ENCODE peak calls at places on chromosomes 1 and 21, in six cellular contexts. One of them, this sample, is unnamed.

GRCh38 chr1:30403061-30403645 is 320.2 kb downstream of the MATN1 start:
- DNase-seq in transverse colon: no peak
- DNase-seq in NT2/D1: no peak
- DNase-seq in RWPE2: peak; percentile 31
- DNase-seq in CD8-positive, alpha-beta memory T cell: no peak
- DNase-seq in tibial nerve: no peak
- DNase-seq in this sample: no peak

GRCh38 chr1:93275634-93276295 is 69.9 kb upstream of the DR1 start:
- DNase-seq in NT2/D1: no peak
- DNase-seq in CD8-positive, alpha-beta memory T cell: no peak
- DNase-seq in tibial nerve: no peak
- DNase-seq in transverse colon: no peak
- DNase-seq in RWPE2: no peak
- DNase-seq in this sample: no peak

GRCh38 chr1:224448428-224449017 is 13.9 kb upstream of the WDR26 start:
- DNase-seq in tibial nerve: no peak
- DNase-seq in RWPE2: no peak
- DNase-seq in transverse colon: no peak
- DNase-seq in CD8-positive, alpha-beta memory T cell: no peak
- DNase-seq in NT2/D1: no peak
- DNase-seq in this sample: no peak

GRCh38 chr1:68799096-68799495 is 302.2 kb upstream of the DEPDC1 start:
- DNase-seq in tibial nerve: no peak
- DNase-seq in transverse colon: no peak
- DNase-seq in CD8-positive, alpha-beta memory T cell: no peak
- DNase-seq in RWPE2: no peak
- DNase-seq in NT2/D1: no peak
- DNase-seq in this sample: no peak

GRCh38 chr1:164604541-164604940 is 45.6 kb downstream of the PBX1 start:
- DNase-seq in tibial nerve: no peak
- DNase-seq in RWPE2: no peak
- DNase-seq in transverse colon: no peak
- DNase-seq in CD8-positive, alpha-beta memory T cell: no peak
- DNase-seq in NT2/D1: no peak
- DNase-seq in this sample: no peak

GRCh38 chr1:246497331-246497915 is 9.7 kb downstream of the SMYD3 start:
- DNase-seq in tibial nerve: no peak
- DNase-seq in transverse colon: no peak
- DNase-seq in NT2/D1: peak; percentile 55
- DNase-seq in CD8-positive, alpha-beta memory T cell: peak; percentile 64
- DNase-seq in RWPE2: no peak
- DNase-seq in this sample: peak; percentile 55

GRCh38 chr21:33067457-33067856 is 2.5 kb upstream of the OLIG1 start:
- DNase-seq in RWPE2: no peak
- DNase-seq in NT2/D1: no peak
- DNase-seq in transverse colon: no peak
- DNase-seq in CD8-positive, alpha-beta memory T cell: no peak
- DNase-seq in tibial nerve: no peak
- DNase-seq in this sample: no peak

GRCh38 chr1:10510520-10511493 is 36.1 kb downstream of the PEX14 start:
- DNase-seq in NT2/D1: no peak
- DNase-seq in tibial nerve: no peak
- DNase-seq in RWPE2: peak; percentile 70
- DNase-seq in CD8-positive, alpha-beta memory T cell: peak; percentile 76
- DNase-seq in transverse colon: peak; percentile 44
- DNase-seq in this sample: no peak

GRCh38 chr1:26412180-26412840 is 1.7 kb downstream of the LIN28A start:
- DNase-seq in NT2/D1: peak; percentile 99
- DNase-seq in transverse colon: no peak
- DNase-seq in RWPE2: no peak
- DNase-seq in CD8-positive, alpha-beta memory T cell: no peak
- DNase-seq in tibial nerve: no peak
- DNase-seq in this sample: peak; percentile 75

GRCh38 chr1:26409191-26409751 is 1.3 kb upstream of the LIN28A start:
- DNase-seq in NT2/D1: peak; percentile 23
- DNase-seq in transverse colon: no peak
- DNase-seq in tibial nerve: no peak
- DNase-seq in CD8-positive, alpha-beta memory T cell: no peak
- DNase-seq in RWPE2: no peak
- DNase-seq in this sample: peak; percentile 57

GRCh38 chr1:26413031-26413430 is 2.4 kb downstream of the LIN28A start:
- DNase-seq in RWPE2: no peak
- DNase-seq in NT2/D1: no peak
- DNase-seq in transverse colon: no peak
- DNase-seq in tibial nerve: no peak
- DNase-seq in CD8-positive, alpha-beta memory T cell: no peak
- DNase-seq in this sample: no peak

GRCh38 chr1:26411624-26412074 is 1.0 kb downstream of the LIN28A start:
- DNase-seq in CD8-positive, alpha-beta memory T cell: no peak
- DNase-seq in NT2/D1: peak; percentile 54
- DNase-seq in transverse colon: no peak
- DNase-seq in RWPE2: no peak
- DNase-seq in tibial nerve: no peak
- DNase-seq in this sample: peak; percentile 62

DNA sequence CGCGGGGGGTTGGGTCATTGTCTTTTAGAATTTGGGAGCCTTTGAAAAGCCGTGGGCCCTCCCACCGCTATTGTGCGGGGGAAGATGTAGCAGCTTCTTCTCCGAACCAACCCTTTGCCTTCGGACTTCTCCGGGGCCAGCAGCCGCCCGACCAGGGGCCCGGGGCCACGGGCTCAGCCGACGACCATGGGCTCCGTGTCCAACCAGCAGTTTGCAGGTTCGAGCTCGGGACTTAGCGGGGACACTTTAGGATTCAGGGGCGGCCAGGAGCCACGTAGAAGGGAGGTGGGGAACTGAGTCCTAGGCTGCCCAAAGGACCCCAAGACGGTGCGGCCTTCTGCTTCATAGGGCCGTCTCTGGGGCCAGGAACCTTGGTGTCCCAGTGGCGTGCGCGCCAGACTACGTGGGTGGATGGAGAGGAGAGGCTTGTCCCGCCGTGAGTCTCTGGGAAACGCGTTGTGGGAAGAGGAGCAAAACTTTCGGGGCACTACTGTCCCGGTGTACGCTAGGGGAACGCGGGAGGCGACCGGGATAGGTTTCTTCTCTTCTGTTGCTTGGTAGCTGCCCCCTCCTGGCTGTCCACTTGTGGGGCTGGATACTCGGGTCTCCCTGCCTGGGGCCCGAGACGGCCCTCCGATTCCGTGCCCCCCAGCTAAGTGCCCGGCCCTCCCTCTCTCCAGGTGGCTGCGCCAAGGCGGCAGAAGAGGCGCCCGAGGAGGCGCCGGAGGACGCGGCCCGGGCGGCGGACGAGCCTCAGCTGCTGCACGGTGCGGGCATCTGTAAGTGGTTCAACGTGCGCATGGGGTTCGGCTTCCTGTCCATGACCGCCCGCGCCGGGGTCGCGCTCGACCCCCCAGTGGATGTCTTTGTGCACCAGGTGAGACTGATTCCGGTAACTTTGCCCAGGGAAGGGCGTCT is at the start of gene LIN28A:
- DNase-seq in transverse colon: no peak
- DNase-seq in CD8-positive, alpha-beta memory T cell: no peak
- DNase-seq in RWPE2: no peak
- DNase-seq in NT2/D1: peak; percentile 20
- DNase-seq in tibial nerve: no peak
- DNase-seq in this sample: peak; percentile 51
- H3K27me3 ChIP-seq in transverse colon: peaks cover 69% of the 10 kb centered on the region
- H3K27me3 ChIP-seq in CD8-positive, alpha-beta memory T cell: peaks cover 55% of the 10 kb centered on the region
- H3K27me3 ChIP-seq in RWPE2: peaks cover 59% of the 10 kb centered on the region
- H3K27me3 ChIP-seq in NT2/D1: peaks cover 11% of the 10 kb centered on the region
- H3K27me3 ChIP-seq in tibial nerve: peaks cover 74% of the 10 kb centered on the region
- H3K27me3 ChIP-seq in this sample: no peaks in the 10 kb centered on the region

GRCh38 chr1:150192012-150192411 is 42.3 kb downstream of the PLEKHO1 start:
- DNase-seq in NT2/D1: no peak
- DNase-seq in RWPE2: no peak
- DNase-seq in CD8-positive, alpha-beta memory T cell: no peak
- DNase-seq in tibial nerve: no peak
- DNase-seq in transverse colon: no peak
- DNase-seq in this sample: no peak

GRCh38 chr1:150182233-150182632 is 32.5 kb downstream of the PLEKHO1 start:
- DNase-seq in NT2/D1: no peak
- DNase-seq in tibial nerve: no peak
- DNase-seq in transverse colon: no peak
- DNase-seq in RWPE2: no peak
- DNase-seq in CD8-positive, alpha-beta memory T cell: no peak
- DNase-seq in this sample: no peak

GRCh38 chr1:150185481-150185880 is 35.8 kb downstream of the PLEKHO1 start:
- DNase-seq in tibial nerve: no peak
- DNase-seq in NT2/D1: no peak
- DNase-seq in RWPE2: no peak
- DNase-seq in transverse colon: no peak
- DNase-seq in CD8-positive, alpha-beta memory T cell: no peak
- DNase-seq in this sample: no peak

GRCh38 chr1:150187560-150187931 is 37.8 kb downstream of the PLEKHO1 start:
- DNase-seq in RWPE2: no peak
- DNase-seq in CD8-positive, alpha-beta memory T cell: no peak
- DNase-seq in NT2/D1: no peak
- DNase-seq in transverse colon: no peak
- DNase-seq in tibial nerve: no peak
- DNase-seq in this sample: no peak

DNA sequence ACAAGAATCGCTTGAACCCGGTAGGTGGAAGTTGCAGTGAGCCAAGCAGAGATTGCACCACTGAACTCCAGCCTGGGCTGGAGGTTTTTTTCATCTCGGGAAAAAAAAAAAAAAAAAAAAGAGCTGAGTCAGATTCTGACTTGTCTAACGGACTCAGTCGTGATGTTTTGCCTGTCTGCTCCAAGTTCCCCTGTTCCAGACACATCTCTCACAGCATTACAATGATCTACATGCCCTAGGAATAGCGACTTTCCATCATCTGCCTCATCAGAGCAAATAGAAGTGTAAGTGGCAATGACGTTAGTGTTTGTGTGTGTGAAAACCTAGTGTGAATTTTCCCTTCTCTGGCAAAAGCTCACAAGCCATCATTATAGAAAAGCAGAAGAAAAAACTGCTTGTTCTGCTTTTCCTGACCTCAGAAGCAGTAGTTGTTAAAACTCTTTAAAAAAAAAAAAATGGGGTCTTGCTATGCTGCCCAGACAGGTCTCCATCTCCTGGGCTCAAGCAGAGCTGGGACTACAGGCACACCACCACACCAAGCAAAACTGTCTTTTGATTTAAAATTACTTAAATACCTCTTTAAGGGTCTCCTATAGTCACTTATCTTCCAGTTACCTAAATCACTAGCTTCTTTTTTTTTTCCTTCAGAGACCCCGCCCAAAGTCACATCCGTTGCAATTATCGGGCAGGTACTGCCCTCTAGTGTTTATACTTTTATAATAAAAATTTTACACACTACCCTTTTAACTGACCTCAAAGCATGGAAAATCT is 37.3 kb downstream of the PLEKHO1 start:
- DNase-seq in RWPE2: no peak
- DNase-seq in NT2/D1: peak; percentile 63
- DNase-seq in tibial nerve: no peak
- DNase-seq in transverse colon: no peak
- DNase-seq in CD8-positive, alpha-beta memory T cell: peak; percentile 45
- DNase-seq in this sample: peak; percentile 61
- H3K4me3 ChIP-seq in RWPE2: no peak overlapping the region
- H3K4me3 ChIP-seq in NT2/D1: no peak overlapping the region
- H3K4me3 ChIP-seq in tibial nerve: no peak overlapping the region
- H3K4me3 ChIP-seq in transverse colon: no peak overlapping the region
- H3K4me3 ChIP-seq in CD8-positive, alpha-beta memory T cell: no peak overlapping the region
- H3K4me3 ChIP-seq in this sample: no peak overlapping the region

GRCh38 chr1:2355408-2356261 is 35.7 kb downstream of the MORN1 start:
- DNase-seq in CD8-positive, alpha-beta memory T cell: no peak
- DNase-seq in NT2/D1: no peak
- DNase-seq in transverse colon: no peak
- DNase-seq in tibial nerve: no peak
- DNase-seq in RWPE2: peak; percentile 66
- DNase-seq in this sample: no peak

GRCh38 chr1:2358651-2359640 is 32.4 kb downstream of the MORN1 start:
- DNase-seq in NT2/D1: no peak
- DNase-seq in transverse colon: no peak
- DNase-seq in tibial nerve: no peak
- DNase-seq in RWPE2: peak; percentile 46
- DNase-seq in CD8-positive, alpha-beta memory T cell: no peak
- DNase-seq in this sample: no peak

GRCh38 chr1:2356401-2356800 is 35.0 kb downstream of the MORN1 start:
- DNase-seq in RWPE2: peak; percentile 52
- DNase-seq in NT2/D1: no peak
- DNase-seq in tibial nerve: no peak
- DNase-seq in transverse colon: no peak
- DNase-seq in CD8-positive, alpha-beta memory T cell: no peak
- DNase-seq in this sample: no peak

GRCh38 chr1:2358072-2358471 is 33.3 kb downstream of the MORN1 start:
- DNase-seq in transverse colon: no peak
- DNase-seq in CD8-positive, alpha-beta memory T cell: no peak
- DNase-seq in tibial nerve: no peak
- DNase-seq in NT2/D1: no peak
- DNase-seq in RWPE2: peak; percentile 54
- DNase-seq in this sample: no peak

GRCh38 chr1:2356911-2357845 is 34.2 kb downstream of the MORN1 start:
- DNase-seq in tibial nerve: no peak
- DNase-seq in CD8-positive, alpha-beta memory T cell: no peak
- DNase-seq in NT2/D1: no peak
- DNase-seq in RWPE2: peak; percentile 58
- DNase-seq in transverse colon: no peak
- DNase-seq in this sample: no peak
- H3K27me3 ChIP-seq in tibial nerve: no peaks in the 10 kb centered on the region
- H3K27me3 ChIP-seq in CD8-positive, alpha-beta memory T cell: no peaks in the 10 kb centered on the region
- H3K27me3 ChIP-seq in NT2/D1: no peaks in the 10 kb centered on the region
- H3K27me3 ChIP-seq in RWPE2: no peaks in the 10 kb centered on the region
- H3K27me3 ChIP-seq in transverse colon: no peaks in the 10 kb centered on the region
- H3K27me3 ChIP-seq in this sample: no peaks in the 10 kb centered on the region

GRCh38 chr1:1122078-1122811 is 6.4 kb upstream of the C1orf159 start:
- DNase-seq in RWPE2: peak; percentile 75
- DNase-seq in transverse colon: peak; percentile 90
- DNase-seq in tibial nerve: peak; percentile 62
- DNase-seq in NT2/D1: peak; percentile 20
- DNase-seq in CD8-positive, alpha-beta memory T cell: peak; percentile 80
- DNase-seq in this sample: peak; percentile 98
- H3K4me3 ChIP-seq in RWPE2: no peak overlapping the region
- H3K4me3 ChIP-seq in transverse colon: peak overlapping the region; percentile 33
- H3K4me3 ChIP-seq in tibial nerve: peak overlapping the region; percentile 25
- H3K4me3 ChIP-seq in NT2/D1: no peak overlapping the region
- H3K4me3 ChIP-seq in CD8-positive, alpha-beta memory T cell: peak overlapping the region; percentile 43
- H3K4me3 ChIP-seq in this sample: no peak overlapping the region